ENCODE peak calls at places on chromosomes 16 and 17, in four cellular contexts. Q, G, L and D are unnamed samples.

GRCh38 chr17:51833045-51833444 is 325.5 kb downstream of the CA10 start:
- DNase-seq in Q (no peak), G (no peak), L (no peak), D (no peak)

GRCh38 chr16:15973460-15973859 is 24.0 kb downstream of the ABCC1 start:
- DNase-seq in G (no peak), L (no peak), Q (no peak), D (no peak)

GRCh38 chr16:82738699-82739098 is 111.9 kb downstream of the CDH13 start:
- DNase-seq in Q (no peak), L (no peak), G (no peak), D (no peak)

GRCh38 chr17:48491527-48492273 is 39.1 kb downstream of the HOXB1 start:
- DNase-seq in G (no peak), L (no peak), Q (no peak), D (peak)

GRCh38 chr16:83312015-83312734 is 495.6 kb upstream of the HSBP1 start:
- DNase-seq in Q (no peak), L (no peak), G (no peak), D (no peak)

GRCh38 chr17:80475949-80476876 is at the start of gene NPTX1:
- DNase-seq in G (no peak), Q (no peak), L (no peak), D (peak)

GRCh38 chr17:32503251-32504165 is 16.7 kb downstream of the CDK5R1 start:
- DNase-seq in G (no peak), Q (peak), L (no peak), D (peak)

GRCh38 chr17:64240741-64241347 is 22.2 kb downstream of the TEX2 start:
- DNase-seq in G (no peak), Q (no peak), L (peak), D (no peak)

GRCh38 chr16:75789237-75789636 is 62.9 kb upstream of the CPHXL start:
- DNase-seq in L (no peak), G (no peak), Q (no peak), D (peak)

GRCh38 chr17:4782652-4783051 is 3.5 kb downstream of the VMO1 start:
- DNase-seq in L (no peak), G (peak), Q (no peak), D (no peak)

GRCh38 chr17:56510554-56511342 is 82.8 kb upstream of the NOG start:
- DNase-seq in L (no peak), G (peak), Q (no peak), D (no peak)

GRCh38 chr17:56514264-56514663 is 79.2 kb upstream of the NOG start:
- DNase-seq in L (no peak), Q (no peak), G (no peak), D (no peak)

DNA sequence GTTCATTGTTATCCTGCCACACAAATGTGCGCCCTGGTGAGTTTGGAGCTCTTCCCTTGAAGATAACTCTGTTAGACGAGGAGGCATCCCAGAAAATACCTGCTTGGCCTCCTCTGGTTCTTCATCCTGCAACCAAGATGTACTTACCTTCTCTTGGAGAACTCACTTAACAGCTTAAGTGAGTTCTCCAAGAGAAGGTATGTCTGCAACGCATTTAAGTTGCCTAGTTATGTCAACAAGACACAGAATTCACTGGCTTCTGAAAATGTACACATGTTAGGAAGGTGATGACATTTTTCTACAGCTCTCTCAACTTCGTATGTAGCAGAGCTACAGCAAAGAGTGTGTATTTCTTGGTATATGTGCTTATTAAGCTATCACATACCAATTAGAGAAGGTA is 78.6 kb upstream of the NOG start:
- DNase-seq in G (no peak), L (no peak), Q (no peak), D (no peak)
- TF ChIP-seq CTCF in G (no peak), L (no peak), Q (no peak), D (no peak)

DNA sequence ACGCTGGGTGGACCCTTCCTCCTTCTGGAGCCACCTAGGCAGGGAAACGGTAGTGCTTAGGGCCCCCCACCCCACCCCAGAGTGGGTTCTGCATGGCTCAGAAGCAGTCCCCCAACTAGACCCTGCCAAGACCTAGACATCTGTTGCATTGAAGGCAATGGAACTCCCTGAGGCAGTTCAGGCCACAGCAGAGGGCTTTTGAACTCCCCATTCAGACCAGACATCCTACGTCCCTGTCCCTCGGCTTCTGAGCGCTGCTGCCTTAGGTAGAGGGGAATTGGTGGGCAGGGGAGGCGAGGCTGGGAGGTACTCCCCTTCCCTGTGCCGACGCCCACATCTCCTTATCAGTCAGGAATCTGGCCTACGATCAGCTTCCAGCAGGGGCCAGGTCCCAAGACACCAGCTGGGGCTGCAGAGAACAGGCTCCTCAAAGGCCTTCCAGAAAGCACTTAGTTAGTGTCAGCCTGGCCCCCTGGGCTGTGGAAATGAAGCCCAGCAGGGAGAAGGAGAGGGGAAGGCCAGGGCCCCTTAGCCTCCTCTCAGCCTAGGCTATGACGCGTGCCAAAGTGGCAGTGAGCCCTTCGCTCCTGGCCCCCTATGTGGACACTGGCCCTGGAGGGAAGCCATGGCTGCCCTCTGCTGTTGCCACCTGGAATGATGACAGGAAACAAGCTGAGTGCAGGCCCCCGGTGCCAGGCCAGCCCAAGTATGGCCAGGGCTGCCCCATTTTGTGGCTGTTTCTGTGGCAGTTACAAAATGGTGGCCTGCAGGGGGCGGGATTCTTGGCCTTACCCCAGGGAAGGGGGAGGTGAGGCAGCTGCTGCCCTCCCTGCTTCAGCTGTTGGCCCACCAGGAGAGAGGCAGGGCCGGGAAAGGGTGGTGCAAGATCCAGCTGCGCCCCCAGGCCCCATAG is 11.1 kb downstream of the TBX4 start:
- DNase-seq in Q (no peak), G (no peak), L (no peak), D (no peak)
- TF ChIP-seq CTCF in Q (no peak), G (no peak), L (no peak), D (no peak)

GRCh38 chr16:11355862-11356261 is 10.6 kb downstream of the RMI2 start:
- DNase-seq in L (no peak), Q (no peak), G (no peak), D (no peak)

GRCh38 chr16:11354733-11355574 is 9.7 kb downstream of the RMI2 start:
- DNase-seq in Q (peak), G (no peak), L (no peak), D (peak)

GRCh38 chr16:11354407-11354732 is 9.1 kb downstream of the RMI2 start:
- DNase-seq in G (no peak), Q (no peak), L (no peak), D (no peak)

GRCh38 chr16:11358531-11358930 is 13.3 kb downstream of the RMI2 start:
- DNase-seq in Q (no peak), L (no peak), G (no peak), D (no peak)

DNA sequence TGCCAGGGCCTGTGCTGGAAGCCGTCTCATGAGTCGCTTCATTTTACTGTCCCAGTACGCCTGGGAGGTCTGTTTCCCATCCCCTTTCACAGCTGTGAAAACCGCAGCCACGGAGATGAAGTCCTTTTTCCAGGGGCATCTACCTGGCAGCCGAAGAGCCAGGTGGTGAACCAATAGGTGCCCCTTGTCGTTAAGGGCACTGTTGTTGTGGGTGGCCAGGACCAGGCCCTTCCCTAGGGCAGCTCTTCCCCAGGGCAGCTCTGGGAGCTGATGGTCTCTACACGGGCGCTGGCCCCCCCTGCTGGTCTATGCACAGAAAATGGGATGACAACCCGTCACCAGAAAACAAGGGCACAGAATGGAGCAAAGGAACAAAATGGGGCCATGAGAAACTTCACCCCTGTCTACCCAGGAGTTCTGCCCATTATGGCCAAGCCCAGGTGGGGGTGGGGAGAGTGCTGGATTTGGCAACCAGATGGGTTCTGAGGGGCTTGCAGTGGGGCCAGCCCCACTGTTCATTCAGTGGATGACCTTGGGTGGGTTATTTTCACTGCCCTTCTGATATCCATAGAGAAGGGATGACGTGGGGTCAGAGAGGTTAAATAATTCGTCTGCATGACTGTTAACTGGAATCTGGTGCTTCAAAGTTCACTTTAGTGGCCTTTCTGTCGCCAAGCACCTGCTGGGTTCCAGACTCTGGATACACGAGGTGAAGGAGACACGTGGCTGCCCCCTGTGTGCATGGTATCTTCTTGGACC is 11.5 kb downstream of the RMI2 start:
- DNase-seq in L (peak), Q (peak), G (peak), D (peak)
- TF ChIP-seq CTCF in L (peak), Q (peak), G (peak), D (peak)

GRCh38 chr16:14669776-14670175 is 24.3 kb downstream of the PLA2G10 start:
- DNase-seq in L (no peak), Q (no peak), G (no peak), D (no peak)
- TF ChIP-seq CTCF in L (no peak), Q (no peak), G (no peak), D (no peak)

DNA sequence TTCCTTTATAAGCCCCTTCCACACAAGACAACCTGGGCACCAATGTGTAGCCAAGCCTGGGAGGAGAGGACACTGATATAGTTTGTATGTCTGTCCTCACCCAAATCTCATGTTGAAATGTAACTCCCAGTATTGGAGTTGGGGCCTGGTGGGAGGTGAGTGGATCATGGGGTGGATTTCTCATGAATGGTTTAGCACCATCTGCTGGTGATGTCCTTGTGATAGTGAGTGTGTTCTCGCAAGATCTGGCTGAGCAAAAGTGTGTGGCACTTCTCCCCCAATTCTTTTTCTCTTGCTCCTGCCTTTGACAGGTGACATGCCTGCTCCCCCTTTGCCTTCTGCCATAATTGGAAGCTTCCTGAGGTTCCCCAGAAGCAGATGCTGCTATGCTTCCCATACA is 135.8 kb downstream of the USP31 start:
- DNase-seq in G (no peak), Q (no peak), L (no peak), D (no peak)
- TF ChIP-seq CTCF in G (no peak), Q (no peak), L (no peak), D (no peak)

GRCh38 chr16:53417976-53418375 is 16.3 kb upstream of the RBL2 start:
- DNase-seq in G (no peak), Q (no peak), L (no peak), D (no peak)

GRCh38 chr16:53417011-53417410 is 17.3 kb upstream of the RBL2 start:
- DNase-seq in L (no peak), Q (no peak), G (no peak), D (no peak)

GRCh38 chr16:53415504-53415903 is 18.8 kb upstream of the RBL2 start:
- DNase-seq in L (no peak), G (no peak), Q (no peak), D (no peak)

GRCh38 chr16:53421248-53421647 is 13.0 kb upstream of the RBL2 start:
- DNase-seq in L (no peak), G (peak), Q (no peak), D (no peak)
- TF ChIP-seq CTCF in L (no peak), G (no peak), Q (no peak), D (no peak)

DNA sequence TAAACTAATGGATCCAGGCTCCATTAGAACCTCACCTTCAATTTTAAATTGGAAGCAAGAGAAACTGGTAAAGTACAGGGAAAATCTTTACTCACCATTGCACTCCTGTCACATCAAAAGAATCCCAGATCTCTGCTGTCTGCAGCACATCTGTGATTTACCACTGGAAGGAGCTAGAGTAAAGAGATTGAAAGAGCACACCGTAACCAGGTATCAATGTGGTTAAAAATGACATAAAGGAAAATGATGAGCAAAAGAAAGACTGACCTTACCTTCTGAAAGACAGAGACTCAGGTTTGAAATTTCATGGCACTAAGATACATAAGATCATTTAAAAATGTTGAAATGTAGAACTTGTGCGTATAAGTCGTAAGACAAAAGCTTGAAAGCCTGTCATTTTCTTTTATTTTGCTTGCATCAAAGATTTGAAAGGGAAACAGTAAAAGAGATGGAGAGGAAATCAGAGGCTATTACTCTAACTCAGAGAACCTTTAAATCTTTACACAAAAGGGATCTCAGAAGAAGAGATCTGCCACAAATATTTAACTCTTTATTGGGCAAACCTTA is 678.2 kb upstream of the GOT2 start:
- DNase-seq in L (no peak), G (no peak), Q (no peak), D (no peak)
- TF ChIP-seq CTCF in L (no peak), G (no peak), Q (no peak), D (no peak)

DNA sequence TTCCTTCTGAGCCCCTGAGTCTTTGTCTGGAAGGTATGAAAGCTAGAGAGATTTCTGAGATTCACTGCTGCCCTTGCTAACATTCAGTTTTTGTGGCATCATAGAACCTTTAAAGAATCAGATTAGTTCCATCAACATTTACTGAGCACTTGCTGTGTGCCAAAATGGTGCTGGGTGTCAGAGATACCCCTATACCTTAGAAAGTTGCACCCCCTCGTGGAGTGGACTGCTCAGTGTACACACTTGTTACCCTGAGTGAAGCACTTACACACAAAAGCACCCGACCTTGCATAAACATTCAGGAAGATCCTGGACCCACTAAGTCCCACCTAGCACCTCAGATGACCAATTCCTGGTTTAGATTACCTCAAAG is 229.9 kb upstream of the CCL2 start:
- DNase-seq in G (no peak), Q (no peak), L (no peak), D (no peak)
- TF ChIP-seq CTCF in G (no peak), Q (no peak), L (no peak), D (no peak)

DNA sequence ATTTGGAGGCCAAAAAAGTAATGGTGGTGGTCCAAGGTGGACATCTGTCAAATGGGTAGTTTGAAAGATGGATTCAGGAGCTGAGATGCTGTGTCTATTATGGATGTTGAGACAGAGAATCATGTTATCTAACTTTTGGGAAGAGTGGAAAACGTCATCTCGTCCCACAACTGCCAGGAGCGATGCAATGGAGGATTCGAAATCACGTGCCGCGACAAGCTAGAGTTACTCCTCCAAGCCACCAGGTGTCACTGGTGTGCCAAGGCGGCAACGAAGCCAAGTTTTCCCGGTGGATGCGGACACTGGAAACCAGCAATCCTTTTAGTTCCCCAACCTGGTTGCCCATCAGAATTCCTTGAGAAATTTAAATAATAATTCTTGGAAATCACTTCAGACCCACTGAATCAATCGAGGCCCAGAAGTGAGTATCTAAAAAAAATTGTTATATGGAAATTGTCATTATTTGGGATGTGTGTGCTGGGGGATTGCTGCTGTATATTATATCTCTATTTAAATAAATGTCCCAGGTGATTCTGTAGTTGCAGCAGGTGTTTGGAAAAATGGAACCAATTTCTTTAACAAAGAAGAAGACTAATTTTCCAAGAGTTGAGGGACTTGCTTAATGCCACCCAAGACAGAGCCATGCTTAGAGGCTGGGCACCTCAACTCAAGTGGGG is 206.1 kb downstream of the HAPSTR1 start:
- DNase-seq in Q (no peak), L (peak), G (no peak), D (no peak)
- TF ChIP-seq CTCF in Q (no peak), L (peak), G (peak), D (no peak)